ENCODE peak calls at places on chromosomes 11 and 22, in seven cellular contexts. N, W, C, E, X, D and I are unnamed samples.
A peak's percentile ranks its signal among the peaks of the same experiment; 100 is the strongest.

GRCh38 chr11:64558065-64558745 is 32.8 kb upstream of the SLC22A12 start:
- DNase-seq in N (no peak), W (no peak), C (no peak), E (no peak), X (no peak), D (peak; percentile 69), I (peak; percentile 76)

GRCh38 chr11:132472411-132473205 is 1059.7 kb downstream of the OPCML start:
- DNase-seq in N (no peak), W (no peak), C (no peak), E (no peak), X (no peak), D (no peak), I (no peak)

GRCh38 chr11:129694538-129694937 is 121.1 kb upstream of the TMEM45B start:
- DNase-seq in N (peak; percentile 36), W (no peak), C (no peak), E (no peak), X (no peak), D (no peak), I (peak; percentile 32)

GRCh38 chr11:68680541-68681231 is 3.7 kb upstream of the GAL start:
- DNase-seq in N (no peak), W (no peak), C (no peak), E (no peak), X (no peak), D (no peak), I (no peak)

GRCh38 chr11:112292785-112293407 is 32.2 kb upstream of the PLET1 start:
- DNase-seq in N (peak; percentile 87), W (no peak), C (no peak), E (no peak), X (no peak), D (no peak), I (no peak)

GRCh38 chr11:78327945-78328344 is 89.7 kb downstream of the GAB2 start:
- DNase-seq in N (no peak), W (no peak), C (no peak), E (no peak), X (no peak), D (no peak), I (no peak)

GRCh38 chr11:106231591-106231990 is 154.1 kb downstream of the AASDHPPT start:
- DNase-seq in N (peak; percentile 50), W (no peak), C (no peak), E (no peak), X (peak; percentile 29), D (peak; percentile 18), I (no peak)

GRCh38 chr11:61635787-61636186 is 44.4 kb upstream of the DAGLA start:
- DNase-seq in N (no peak), W (no peak), C (no peak), E (no peak), X (no peak), D (no peak), I (no peak)

GRCh38 chr11:2516276-2517015 is 71.6 kb downstream of the KCNQ1 start:
- DNase-seq in N (no peak), W (peak; percentile 9), C (no peak), E (no peak), X (no peak), D (peak; percentile 1), I (no peak)

GRCh38 chr22:35921777-35922176 is 106.8 kb downstream of the RBFOX2 start:
- DNase-seq in N (peak; percentile 84), W (peak; percentile 49), C (peak; percentile 76), E (peak; percentile 75), X (peak; percentile 87), D (peak; percentile 73), I (peak; percentile 77)

GRCh38 chr22:26990503-26991189 is 333.3 kb downstream of the MIAT start:
- DNase-seq in N (no peak), W (no peak), C (no peak), E (no peak), X (no peak), D (no peak), I (no peak)

GRCh38 chr11:44005956-44006355 is 41.8 kb upstream of the ACCSL start:
- DNase-seq in N (no peak), W (no peak), C (no peak), E (no peak), X (no peak), D (no peak), I (no peak)

GRCh38 chr11:124899376-124900145 is 1.9 kb upstream of the ROBO4 start:
- DNase-seq in N (peak; percentile 55), W (peak; percentile 29), C (no peak), E (no peak), X (no peak), D (no peak), I (no peak)

GRCh38 chr11:12008790-12009616 is 577 bp upstream of the DKK3 start:
- DNase-seq in N (no peak), W (peak; percentile 99), C (no peak), E (no peak), X (peak; percentile 77), D (peak; percentile 89), I (peak; percentile 88)

GRCh38 chr11:34165786-34166557 is 60.5 kb downstream of the NAT10 start:
- DNase-seq in N (peak; percentile 81), W (peak; percentile 62), C (no peak), E (no peak), X (no peak), D (no peak), I (peak; percentile 30)

GRCh38 chr11:105937738-105938137 is 84.3 kb downstream of the MSANTD4 start:
- DNase-seq in N (no peak), W (no peak), C (peak; percentile 31), E (no peak), X (peak; percentile 10), D (no peak), I (peak; percentile 44)

GRCh38 chr11:2975594-2975993 is 16.5 kb downstream of the NAP1L4 start:
- DNase-seq in N (peak; percentile 44), W (peak; percentile 44), C (peak; percentile 36), E (peak; percentile 60), X (peak; percentile 39), D (peak; percentile 45), I (peak; percentile 53)

GRCh38 chr11:2668876-2669275 is 30.9 kb downstream of the KCNQ1OT1 start:
- DNase-seq in N (no peak), W (no peak), C (no peak), E (no peak), X (no peak), D (no peak), I (no peak)

GRCh38 chr22:48574776-48575566 is 1252.7 kb downstream of the BRD1 start:
- DNase-seq in N (no peak), W (peak; percentile 85), C (no peak), E (peak; percentile 70), X (peak; percentile 89), D (peak; percentile 92), I (peak; percentile 66)

GRCh38 chr11:7484645-7485044 is 661 bp upstream of the OLFML1 start:
- DNase-seq in N (no peak), W (no peak), C (no peak), E (no peak), X (no peak), D (no peak), I (peak; percentile 64)

GRCh38 chr11:111438846-111439520 is 59.9 kb upstream of the POU2AF1 start:
- DNase-seq in N (no peak), W (no peak), C (no peak), E (peak; percentile 97), X (no peak), D (no peak), I (no peak)

GRCh38 chr11:20192641-20193040 is 32.4 kb upstream of the DBX1 start:
- DNase-seq in N (no peak), W (no peak), C (no peak), E (no peak), X (no peak), D (no peak), I (no peak)

GRCh38 chr22:19631899-19632670 is 82.2 kb upstream of the SEPTIN5 start:
- DNase-seq in N (peak; percentile 31), W (peak; percentile 82), C (peak; percentile 55), E (no peak), X (peak; percentile 46), D (peak; percentile 78), I (peak; percentile 85)
- TF ChIP-seq CTCF in N (peak; percentile 55), W (peak; percentile 67), C (peak; percentile 58), E (peak; percentile 44), X (peak; percentile 38), D (peak; percentile 69), I (peak; percentile 75)

GRCh38 chr11:116960916-116961315 is 123.5 kb upstream of the APOA1 start:
- DNase-seq in N (peak; percentile 76), W (no peak), C (peak; percentile 8), E (no peak), X (no peak), D (peak; percentile 5), I (peak; percentile 6)
- TF ChIP-seq EZH2phosphoT487 in N (no peak), W (no peak), C (no peak), E (no peak), X (no peak), D (no peak), I (no peak)

GRCh38 chr11:69721745-69722144 is 17.9 kb upstream of the FGF19 start:
- DNase-seq in N (peak; percentile 74), W (no peak), C (no peak), E (no peak), X (no peak), D (peak; percentile 49), I (peak; percentile 59)
- TF ChIP-seq CTCF in N (peak; percentile 88), W (peak; percentile 34), C (peak; percentile 81), E (peak; percentile 47), X (peak; percentile 26), D (peak; percentile 57), I (peak; percentile 74)

DNA sequence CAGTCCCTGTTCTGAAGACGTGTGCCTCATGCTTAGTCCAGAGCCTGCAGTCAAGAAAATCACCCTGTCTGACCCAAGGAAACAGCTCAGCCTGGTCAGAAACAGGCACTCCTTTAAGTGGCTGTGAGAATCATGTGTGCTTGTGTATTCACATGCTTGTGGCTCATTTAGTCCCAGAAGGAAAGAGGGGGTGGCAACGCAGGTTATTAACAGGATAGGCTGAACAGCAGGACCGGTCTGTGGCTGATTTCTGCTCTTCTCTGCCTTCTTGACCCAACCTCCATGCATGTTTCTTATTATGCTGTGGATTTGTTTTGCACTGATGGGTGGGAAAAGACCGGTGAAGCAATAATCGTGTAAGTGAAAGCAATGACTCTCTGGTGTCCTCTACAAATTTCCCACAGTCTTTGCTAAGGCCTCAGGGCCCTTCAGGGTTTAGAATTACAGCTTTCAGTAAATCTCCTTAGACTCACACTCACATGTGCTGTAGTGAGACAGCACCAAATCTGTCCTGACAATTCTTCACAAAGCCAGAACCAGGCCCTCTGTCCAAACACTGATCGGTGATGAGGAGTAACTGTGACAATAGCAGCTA is 288.1 kb downstream of the ETS1 start:
- DNase-seq in N (no peak), W (no peak), C (no peak), E (no peak), X (peak; percentile 27), D (no peak), I (no peak)
- TF ChIP-seq EZH2phosphoT487 in N (no peak), W (no peak), C (no peak), E (no peak), X (no peak), D (no peak), I (no peak)

DNA sequence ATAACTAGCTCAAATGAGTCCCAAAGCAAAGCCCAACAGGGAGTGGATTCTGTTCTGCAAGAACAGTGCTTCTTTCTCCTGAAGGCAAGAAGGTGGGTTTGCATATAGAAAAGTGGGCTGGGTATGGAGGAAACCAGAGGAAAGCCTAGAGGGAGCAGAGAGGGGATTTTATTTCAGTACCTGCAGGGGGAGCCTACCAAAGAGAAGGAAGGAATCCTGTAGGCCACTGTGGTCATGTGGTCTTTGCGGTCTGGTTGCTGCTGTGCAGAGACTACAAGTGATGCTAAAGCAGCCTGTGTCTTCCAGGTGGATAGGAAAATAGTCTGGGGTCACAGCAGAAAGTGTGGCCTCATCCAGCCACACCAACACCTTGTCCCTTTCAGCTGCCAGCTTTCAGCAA is 33.2 kb upstream of the ZBTB16 start:
- DNase-seq in N (peak; percentile 21), W (no peak), C (no peak), E (peak; percentile 72), X (peak; percentile 31), D (peak; percentile 66), I (peak; percentile 83)
- TF ChIP-seq CTCF in N (peak; percentile 32), W (peak; percentile 10), C (no peak), E (peak; percentile 42), X (peak; percentile 15), D (peak; percentile 48), I (peak; percentile 59)

GRCh38 chr11:47961383-47961782 is 19.0 kb upstream of the PTPRJ start:
- DNase-seq in N (no peak), W (no peak), C (peak; percentile 43), E (no peak), X (no peak), D (peak; percentile 18), I (peak; percentile 41)
- TF ChIP-seq EZH2phosphoT487 in N (no peak), W (no peak), C (no peak), E (no peak), X (no peak), D (no peak), I (no peak)